ENCODE peak calls at places on chromosomes 2 and 18, in nine cellular contexts. W, D, B, R, N, O, M, V and T are unnamed samples.

GRCh38 chr2:128304715-128305554 is 13.7 kb downstream of the HS6ST1 start:
- DNase-seq in W (no peak), D (no peak), B (peak; percentile 91), R (no peak), N (no peak), O (no peak), M (no peak), V (peak; percentile 26), T (peak; percentile 44)

GRCh38 chr2:11778923-11779757 is 32.7 kb downstream of the LPIN1 start:
- DNase-seq in W (peak; percentile 82), D (peak; percentile 85), B (no peak), R (peak; percentile 87), N (peak; percentile 74), O (no peak), M (peak; percentile 81), V (peak; percentile 62), T (peak; percentile 68)

GRCh38 chr2:21422724-21423522 is 299.2 kb downstream of the TDRD15 start:
- DNase-seq in W (no peak), D (no peak), B (no peak), R (no peak), N (no peak), O (no peak), M (no peak), V (no peak), T (no peak)

GRCh38 chr2:12352891-12353290 is 363.8 kb upstream of the TRIB2 start:
- DNase-seq in W (no peak), D (no peak), B (no peak), R (no peak), N (no peak), O (no peak), M (no peak), V (no peak), T (no peak)

GRCh38 chr2:129872438-129872837 is 107.0 kb upstream of the RAB6C start:
- DNase-seq in W (no peak), D (no peak), B (no peak), R (no peak), N (no peak), O (no peak), M (no peak), V (no peak), T (no peak)

GRCh38 chr2:237229905-237230304 is 144.2 kb downstream of the COPS8 start:
- DNase-seq in W (no peak), D (no peak), B (no peak), R (no peak), N (no peak), O (no peak), M (no peak), V (no peak), T (no peak)

GRCh38 chr2:8803658-8804379 is 33.6 kb downstream of the KIDINS220 start:
- DNase-seq in W (no peak), D (peak; percentile 48), B (peak; percentile 74), R (no peak), N (no peak), O (no peak), M (no peak), V (no peak), T (peak; percentile 70)

GRCh38 chr2:54935389-54935788 is 114.9 kb downstream of the RTN4 start:
- DNase-seq in W (no peak), D (no peak), B (no peak), R (no peak), N (no peak), O (no peak), M (no peak), V (no peak), T (no peak)

GRCh38 chr2:53484521-53484920 is 283.1 kb upstream of the CHAC2 start:
- DNase-seq in W (no peak), D (no peak), B (no peak), R (no peak), N (no peak), O (no peak), M (no peak), V (no peak), T (no peak)

GRCh38 chr2:18522484-18523146 is 37.8 kb downstream of the RDH14 start:
- DNase-seq in W (no peak), D (no peak), B (no peak), R (no peak), N (no peak), O (no peak), M (no peak), V (no peak), T (no peak)

GRCh38 chr2:176984987-176985386 is 227.6 kb upstream of the HNRNPA3 start:
- DNase-seq in W (no peak), D (no peak), B (no peak), R (no peak), N (no peak), O (no peak), M (no peak), V (no peak), T (no peak)

GRCh38 chr2:225472161-225472560 is 72.7 kb downstream of the NYAP2 start:
- DNase-seq in W (no peak), D (no peak), B (no peak), R (no peak), N (no peak), O (no peak), M (no peak), V (no peak), T (no peak)

GRCh38 chr2:157185828-157186227 is 71.7 kb upstream of the GALNT5 start:
- DNase-seq in W (no peak), D (no peak), B (no peak), R (no peak), N (no peak), O (no peak), M (no peak), V (no peak), T (no peak)

GRCh38 chr2:57542081-57542480 is 504.5 kb upstream of the VRK2 start:
- DNase-seq in W (no peak), D (no peak), B (no peak), R (no peak), N (no peak), O (no peak), M (no peak), V (no peak), T (no peak)

GRCh38 chr2:72155151-72155550 is 7.5 kb upstream of the CYP26B1 start:
- DNase-seq in W (no peak), D (no peak), B (no peak), R (no peak), N (no peak), O (no peak), M (no peak), V (no peak), T (no peak)

GRCh38 chr2:120899799-120900198 is 164.1 kb downstream of the GLI2 start:
- DNase-seq in W (no peak), D (no peak), B (no peak), R (no peak), N (no peak), O (no peak), M (no peak), V (no peak), T (no peak)

GRCh38 chr2:162242586-162243304 is 500 bp downstream of the FAP start:
- DNase-seq in W (no peak), D (no peak), B (peak; percentile 68), R (no peak), N (no peak), O (no peak), M (no peak), V (no peak), T (no peak)

GRCh38 chr2:110770696-110771425 is 38.5 kb downstream of the ACOXL start:
- DNase-seq in W (no peak), D (no peak), B (no peak), R (no peak), N (no peak), O (no peak), M (no peak), V (peak; percentile 29), T (no peak)

GRCh38 chr2:241764272-241765241 is 12.1 kb upstream of the GAL3ST2 start:
- DNase-seq in W (no peak), D (no peak), B (no peak), R (no peak), N (no peak), O (no peak), M (no peak), V (no peak), T (no peak)

GRCh38 chr2:230865324-230865765 is 603 bp downstream of the ITM2C start:
- DNase-seq in W (no peak), D (no peak), B (no peak), R (no peak), N (no peak), O (no peak), M (no peak), V (no peak), T (no peak)

GRCh38 chr2:28765316-28765715 is 13.7 kb downstream of the PPP1CB start:
- DNase-seq in W (no peak), D (no peak), B (no peak), R (no peak), N (no peak), O (no peak), M (no peak), V (no peak), T (no peak)

GRCh38 chr2:195595825-195596224 is 61.2 kb upstream of the SLC39A10 start:
- DNase-seq in W (no peak), D (no peak), B (no peak), R (no peak), N (no peak), O (no peak), M (no peak), V (no peak), T (no peak)

GRCh38 chr2:207073791-207074678 is 91.7 kb downstream of the KLF7 start:
- DNase-seq in W (no peak), D (peak; percentile 56), B (no peak), R (no peak), N (no peak), O (no peak), M (no peak), V (peak; percentile 36), T (no peak)

GRCh38 chr2:240392084-240392947 is 43.1 kb upstream of the GPC1 start:
- DNase-seq in W (peak; percentile 33), D (no peak), B (no peak), R (no peak), N (no peak), O (no peak), M (no peak), V (no peak), T (no peak)

GRCh38 chr18:11976882-11977281 is 4.4 kb upstream of the IMPA2 start:
- DNase-seq in W (no peak), D (no peak), B (no peak), R (no peak), N (no peak), O (no peak), M (no peak), V (no peak), T (no peak)

GRCh38 chr2:127102464-127103242 is 4.3 kb downstream of the BIN1 start:
- DNase-seq in W (peak; percentile 34), D (no peak), B (no peak), R (no peak), N (no peak), O (no peak), M (no peak), V (no peak), T (no peak)

GRCh38 chr2:230658877-230659652 is 53.6 kb upstream of the CAB39 start:
- DNase-seq in W (no peak), D (peak; percentile 80), B (no peak), R (no peak), N (no peak), O (no peak), M (peak; percentile 42), V (no peak), T (no peak)

GRCh38 chr2:96112501-96113366 is 3.6 kb downstream of the ADRA2B start:
- DNase-seq in W (peak; percentile 24), D (no peak), B (no peak), R (no peak), N (no peak), O (no peak), M (no peak), V (no peak), T (no peak)

GRCh38 chr2:151862688-151863087 is 34.5 kb upstream of the ARL5A start:
- DNase-seq in W (no peak), D (no peak), B (no peak), R (no peak), N (no peak), O (no peak), M (no peak), V (no peak), T (no peak)

GRCh38 chr2:37459095-37459981 is 114.9 kb downstream of the QPCT start:
- DNase-seq in W (no peak), D (no peak), B (peak; percentile 39), R (no peak), N (no peak), O (no peak), M (no peak), V (no peak), T (no peak)

GRCh38 chr2:220904015-220904414 is 668.1 kb downstream of the EPHA4 start:
- DNase-seq in W (no peak), D (no peak), B (no peak), R (no peak), N (no peak), O (no peak), M (no peak), V (no peak), T (no peak)